ENCODE peak calls at places on chromosomes 3 and 15, in ten cellular contexts. R is K562, W is adrenal gland, J is endodermal cell, I is brain microvascular endothelial cell, C is AG04450, F is sigmoid colon, Q is kidney, B is left lung, V is trophoblast cell. M is an unnamed sample.

GRCh38 chr3:31077021-31077601 is 182.7 kb upstream of the GADL1 start:
- DNase-seq in I (peak), F (no peak), R (peak), C (peak), W (peak), V (peak), J (no peak), Q (no peak), B (no peak), M (no peak)

GRCh38 chr3:185640308-185640707 is 54.2 kb downstream of the SENP2 start:
- DNase-seq in B (no peak), V (no peak), J (no peak), Q (no peak), C (no peak), R (no peak), F (no peak), W (no peak), I (no peak), M (no peak)

GRCh38 chr3:189841474-189842205 is 210.5 kb downstream of the TP63 start:
- DNase-seq in C (no peak), W (no peak), J (no peak), R (no peak), Q (no peak), I (peak), F (no peak), B (no peak), V (peak), M (no peak)

GRCh38 chr3:9340450-9341009 is 22.3 kb upstream of the THUMPD3 start:
- DNase-seq in V (peak), W (peak), F (no peak), I (peak), B (no peak), Q (no peak), C (no peak), R (no peak), J (no peak), M (no peak)

GRCh38 chr3:46702246-46703012 is 1.2 kb downstream of the TMIE start:
- DNase-seq in V (no peak), J (no peak), C (no peak), Q (peak), F (no peak), W (no peak), B (peak), I (no peak), R (no peak), M (no peak)

GRCh38 chr3:187006884-187007630 is 76.7 kb downstream of the ST6GAL1 start:
- DNase-seq in F (no peak), V (no peak), C (no peak), Q (no peak), I (no peak), W (no peak), R (no peak), J (no peak), B (no peak), M (peak)

GRCh38 chr3:191328963-191329653 is at the start of gene CCDC50:
- DNase-seq in C (no peak), V (peak), W (peak), B (peak), R (peak), J (peak), Q (peak), F (peak), I (peak), M (no peak)

GRCh38 chr3:47443611-47443995 is 32.1 kb downstream of the SCAP start:
- DNase-seq in C (no peak), W (no peak), F (no peak), B (no peak), V (peak), J (no peak), I (no peak), R (peak), Q (no peak), M (no peak)

GRCh38 chr3:51585197-51585596 is 46.7 kb downstream of the RAD54L2 start:
- DNase-seq in B (no peak), I (no peak), F (no peak), V (no peak), C (no peak), Q (no peak), W (no peak), J (no peak), R (no peak), M (peak)

GRCh38 chr3:185986201-185986600 is 48.4 kb upstream of the TRA2B start:
- DNase-seq in I (no peak), B (no peak), Q (no peak), F (no peak), R (peak), J (peak), W (no peak), V (peak), C (no peak), M (no peak)

GRCh38 chr3:4850211-4850927 is 128.9 kb upstream of the BHLHE40 start:
- DNase-seq in B (no peak), V (no peak), J (no peak), R (no peak), Q (no peak), W (no peak), C (no peak), I (no peak), F (no peak), M (no peak)

GRCh38 chr3:4853749-4854140 is 125.5 kb upstream of the BHLHE40 start:
- DNase-seq in R (no peak), F (no peak), I (no peak), Q (no peak), C (no peak), B (no peak), J (no peak), V (no peak), W (no peak), M (no peak)

GRCh38 chr3:4855676-4856075 is 123.6 kb upstream of the BHLHE40 start:
- DNase-seq in R (no peak), B (no peak), J (no peak), I (no peak), V (no peak), W (no peak), Q (no peak), C (no peak), F (no peak), M (no peak)

GRCh38 chr3:4850928-4851265 is 128.3 kb upstream of the BHLHE40 start:
- DNase-seq in R (no peak), Q (no peak), W (no peak), I (no peak), C (no peak), V (peak), J (no peak), F (no peak), B (no peak), M (no peak)

DNA sequence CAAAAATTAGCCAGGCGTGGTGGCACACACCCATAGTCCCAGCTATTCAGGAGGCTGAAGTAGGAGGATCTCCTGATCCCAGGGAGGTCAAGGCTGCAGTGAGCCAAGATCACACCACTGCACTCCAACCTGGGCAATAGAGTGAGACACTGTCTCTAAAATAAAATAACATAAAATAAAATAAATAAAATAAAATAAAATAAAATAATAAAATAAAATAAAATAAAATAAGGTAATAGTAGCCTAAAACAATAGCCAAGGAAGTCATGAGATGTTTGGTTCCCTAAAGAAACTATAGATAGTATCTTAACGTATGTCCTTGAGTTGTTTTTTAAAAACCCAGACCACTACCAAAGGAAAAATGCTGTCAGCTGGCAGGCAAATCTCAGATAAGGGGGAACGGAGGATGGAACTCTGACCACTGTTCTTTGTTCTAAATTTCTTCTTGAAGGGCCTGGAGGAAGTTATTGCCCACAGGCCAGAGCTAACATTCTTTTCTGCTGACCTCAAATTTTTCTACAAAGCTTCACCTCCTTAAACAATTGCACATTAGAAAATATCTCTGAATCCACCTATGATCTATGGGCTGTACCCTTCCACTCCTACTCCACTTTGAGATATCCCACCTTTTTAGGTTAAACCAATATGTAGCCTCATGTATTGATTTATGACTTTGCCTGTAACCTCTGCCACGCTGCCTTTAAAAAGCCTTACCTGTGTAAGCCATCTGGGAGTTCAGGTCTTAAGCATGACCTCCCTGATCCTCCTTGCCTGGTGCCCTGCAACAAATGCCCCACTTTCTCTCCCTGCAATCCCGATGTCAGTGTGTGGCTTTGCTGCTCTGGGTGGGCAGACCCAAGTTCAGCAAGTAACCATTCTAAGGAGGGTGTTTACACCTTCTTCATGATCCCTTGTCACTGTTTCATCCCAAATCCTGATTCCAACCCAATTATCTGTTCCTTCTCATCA is 126.2 kb upstream of the BHLHE40 start:
- DNase-seq in V (peak), J (no peak), F (no peak), R (no peak), W (no peak), I (peak), C (no peak), Q (no peak), B (no peak), M (no peak)
- H3K27ac ChIP-seq in V (peak), J (no peak), F (no peak), R (no peak), W (no peak), I (no peak), C (no peak), Q (no peak), B (no peak), M (no peak)

GRCh38 chr3:43190682-43191081 is 84.8 kb upstream of the POMGNT2 start:
- DNase-seq in F (no peak), B (no peak), Q (no peak), I (peak), V (peak), J (no peak), R (no peak), W (no peak), C (peak), M (no peak)
- H3K27ac ChIP-seq in F (no peak), B (no peak), Q (no peak), I (peak), V (no peak), J (no peak), R (no peak), W (no peak), C (peak), M (no peak)

GRCh38 chr3:196235452-196236122 is 19.3 kb downstream of the SLC51A start:
- DNase-seq in R (no peak), B (no peak), Q (no peak), F (no peak), J (no peak), I (no peak), C (no peak), V (no peak), W (no peak), M (no peak)

GRCh38 chr3:196232154-196232881 is 16.0 kb downstream of the SLC51A start:
- DNase-seq in C (no peak), W (no peak), R (no peak), I (no peak), B (no peak), F (no peak), J (no peak), Q (no peak), V (peak), M (no peak)

GRCh38 chr3:196236169-196236568 is 19.8 kb downstream of the SLC51A start:
- DNase-seq in V (peak), I (no peak), R (no peak), B (no peak), W (no peak), F (no peak), C (no peak), J (no peak), Q (no peak), M (no peak)

GRCh38 chr3:196237203-196237602 is 20.9 kb downstream of the SLC51A start:
- DNase-seq in J (no peak), B (no peak), F (no peak), R (no peak), Q (no peak), V (no peak), C (no peak), I (no peak), W (no peak), M (no peak)

GRCh38 chr3:196232882-196233251 is 16.5 kb downstream of the SLC51A start:
- DNase-seq in F (no peak), V (no peak), J (no peak), C (no peak), B (no peak), I (no peak), W (no peak), Q (no peak), R (no peak), M (no peak)
- H3K27ac ChIP-seq in F (no peak), V (no peak), J (no peak), C (no peak), B (no peak), I (no peak), W (no peak), Q (no peak), R (no peak), M (no peak)

DNA sequence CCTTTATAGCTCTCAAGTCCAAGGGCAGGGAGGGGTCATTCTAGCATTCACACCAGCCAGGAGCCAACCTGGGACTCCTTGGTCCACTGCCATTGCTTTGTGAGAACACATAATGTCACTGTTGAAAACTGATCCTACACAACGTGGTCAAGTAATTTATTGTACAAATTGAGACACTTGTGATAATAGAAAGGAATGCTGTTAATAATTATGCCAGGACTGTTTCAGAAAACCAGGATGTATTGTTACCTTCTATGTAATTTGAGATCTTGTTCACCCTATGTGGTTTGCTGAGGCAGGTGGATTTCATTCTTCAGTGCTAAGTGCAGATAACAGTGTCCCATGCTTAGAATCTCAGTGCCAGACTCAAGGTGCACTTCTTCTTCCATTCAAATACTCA is 33.3 kb downstream of the TMCO5A start:
- DNase-seq in Q (no peak), F (no peak), B (no peak), R (no peak), V (no peak), W (no peak), C (no peak), I (no peak), J (no peak), M (no peak)
- H3K27ac ChIP-seq in Q (no peak), F (no peak), B (no peak), R (no peak), V (no peak), W (no peak), C (no peak), I (no peak), J (no peak), M (no peak)

GRCh38 chr15:90038639-90039095 is 37.5 kb downstream of the ZNF710 start:
- DNase-seq in R (no peak), Q (no peak), V (peak), J (no peak), C (no peak), F (peak), B (no peak), I (no peak), W (no peak), M (no peak)
- H3K27ac ChIP-seq in R (peak), Q (no peak), V (no peak), J (no peak), C (no peak), F (no peak), B (peak), I (no peak), W (no peak), M (peak)

DNA sequence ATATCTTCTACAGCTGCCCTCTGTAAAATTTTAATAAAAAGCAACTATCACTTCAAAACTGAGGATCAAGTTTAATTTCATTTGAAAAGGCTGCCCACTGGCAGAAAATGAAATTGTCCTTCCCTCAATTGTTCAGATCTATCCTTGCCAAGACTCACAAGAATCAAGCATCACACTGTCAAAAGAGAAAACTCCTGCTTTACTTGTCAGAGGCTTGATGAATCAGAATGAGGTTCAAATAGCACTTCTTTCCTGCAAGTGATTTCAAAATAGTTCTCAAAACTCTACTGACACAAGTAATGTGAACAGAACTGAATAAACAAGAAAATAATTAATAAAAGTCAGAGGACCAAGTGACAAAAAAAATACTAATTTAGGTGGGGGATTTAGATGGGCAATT is 70.6 kb downstream of the GOLIM4 start:
- DNase-seq in I (no peak), F (no peak), Q (no peak), J (no peak), B (no peak), V (no peak), W (no peak), R (no peak), C (no peak), M (no peak)
- H3K27ac ChIP-seq in I (peak), F (peak), Q (no peak), J (no peak), B (peak), V (no peak), W (peak), R (no peak), C (peak), M (no peak)

GRCh38 chr3:178672263-178672662 is 136.0 kb downstream of the KCNMB2 start:
- DNase-seq in V (no peak), Q (no peak), F (no peak), C (no peak), J (no peak), I (peak), B (no peak), W (no peak), R (no peak), M (no peak)
- H3K27ac ChIP-seq in V (no peak), Q (no peak), F (no peak), C (no peak), J (no peak), I (peak), B (no peak), W (no peak), R (no peak), M (no peak)

GRCh38 chr15:40347559-40348470 is 3.0 kb upstream of the PHGR1 start:
- DNase-seq in F (no peak), J (no peak), W (no peak), R (no peak), V (peak), B (no peak), I (no peak), C (no peak), Q (peak), M (no peak)

GRCh38 chr15:40346579-40347558 is 4.0 kb upstream of the PHGR1 start:
- DNase-seq in F (no peak), W (no peak), Q (peak), C (no peak), V (no peak), I (no peak), J (no peak), B (no peak), R (no peak), M (no peak)

GRCh38 chr15:40345225-40345866 is 4.6 kb upstream of the CCDC9B start:
- DNase-seq in Q (no peak), B (no peak), V (no peak), J (no peak), I (no peak), F (no peak), R (no peak), W (no peak), C (no peak), M (no peak)

GRCh38 chr15:40344631-40345120 is 3.9 kb upstream of the CCDC9B start:
- DNase-seq in J (peak), W (peak), Q (peak), C (no peak), R (peak), F (peak), B (peak), V (peak), I (peak), M (peak)

DNA sequence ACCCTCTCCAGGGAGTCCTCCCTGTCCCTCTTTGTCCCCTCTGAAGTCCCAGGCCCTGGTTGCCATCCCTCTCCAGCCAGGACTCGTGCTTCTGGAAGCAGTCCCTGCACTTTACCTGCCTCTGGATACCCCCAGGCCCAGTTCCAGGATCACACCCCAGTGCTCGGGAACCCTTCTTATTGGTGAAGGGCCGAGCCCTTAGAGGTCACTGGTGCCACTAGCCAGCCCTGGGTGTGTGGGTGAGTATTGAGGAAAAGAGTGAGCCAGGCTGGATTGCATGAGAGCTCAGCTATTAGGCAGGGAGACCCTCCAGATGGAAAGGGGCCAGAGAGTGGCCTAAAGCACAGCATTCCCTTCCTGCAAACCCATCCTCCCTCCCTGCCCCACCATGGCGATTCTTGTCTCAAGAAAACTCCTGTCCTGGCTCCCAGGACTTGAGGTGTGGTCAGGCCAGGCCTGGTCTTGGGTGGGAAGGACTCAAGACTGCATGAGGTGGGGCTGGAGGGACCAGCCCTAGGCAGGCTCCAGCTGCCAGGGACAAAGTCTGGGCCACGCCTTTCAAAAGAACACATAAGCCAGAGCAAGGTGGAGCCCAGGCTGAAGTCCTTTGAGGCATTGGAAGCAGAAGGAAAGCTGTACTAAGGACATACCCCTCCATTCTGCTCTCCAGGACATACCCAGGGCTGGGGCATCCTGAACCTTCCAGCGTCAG is 4.8 kb upstream of the PHGR1 start:
- DNase-seq in F (peak), C (no peak), Q (peak), R (no peak), B (no peak), W (no peak), J (no peak), I (no peak), V (no peak), M (no peak)
- H3K27ac ChIP-seq in F (no peak), C (no peak), Q (no peak), R (no peak), B (no peak), W (no peak), J (no peak), I (no peak), V (no peak), M (no peak)

GRCh38 chr3:134308350-134308891 is 57.8 kb upstream of the RYK start:
- DNase-seq in J (peak), F (peak), B (peak), W (peak), V (peak), Q (peak), R (peak), I (peak), C (peak), M (peak)
- H3K27ac ChIP-seq in J (peak), F (peak), B (peak), W (no peak), V (peak), Q (peak), R (no peak), I (peak), C (peak), M (no peak)

M was measured in Karpas-422.